ENCODE peak calls at places on chromosome 1, in four cellular contexts. One of them, this sample, is unnamed.

GRCh38 chr1:109880961-109881894 is 29.4 kb upstream of the CSF1 start:
- DNase-seq in foreskin fibroblast: no peak
- DNase-seq in neuronal stem cell: no peak
- DNase-seq in T-helper 9 cell: no peak
- DNase-seq in this sample: no peak

GRCh38 chr1:185562623-185563359 is 171.4 kb upstream of the HMCN1 start:
- DNase-seq in foreskin fibroblast: no peak
- DNase-seq in neuronal stem cell: no peak
- DNase-seq in T-helper 9 cell: no peak
- DNase-seq in this sample: no peak

GRCh38 chr1:219442575-219442974 is 170.3 kb downstream of the ZC3H11B start:
- DNase-seq in foreskin fibroblast: peak
- DNase-seq in neuronal stem cell: no peak
- DNase-seq in T-helper 9 cell: no peak
- DNase-seq in this sample: no peak

GRCh38 chr1:248618878-248619277 is 16.0 kb downstream of the OR2T11 start:
- DNase-seq in foreskin fibroblast: peak
- DNase-seq in neuronal stem cell: no peak
- DNase-seq in T-helper 9 cell: peak
- DNase-seq in this sample: peak

GRCh38 chr1:17119076-17119743 is at the start of gene PADI2:
- DNase-seq in foreskin fibroblast: peak
- DNase-seq in neuronal stem cell: peak
- DNase-seq in T-helper 9 cell: peak
- DNase-seq in this sample: peak

GRCh38 chr1:156676820-156677615 is at the start of gene NES:
- DNase-seq in foreskin fibroblast: peak
- DNase-seq in neuronal stem cell: peak
- DNase-seq in T-helper 9 cell: no peak
- DNase-seq in this sample: no peak

GRCh38 chr1:1345384-1345783 is 3.8 kb downstream of the DVL1 start:
- DNase-seq in foreskin fibroblast: no peak
- DNase-seq in neuronal stem cell: no peak
- DNase-seq in T-helper 9 cell: no peak
- DNase-seq in this sample: no peak

GRCh38 chr1:150309758-150310495 is 11.4 kb upstream of the PRPF3 start:
- DNase-seq in foreskin fibroblast: no peak
- DNase-seq in neuronal stem cell: no peak
- DNase-seq in T-helper 9 cell: no peak
- DNase-seq in this sample: no peak

GRCh38 chr1:5880630-5881405 is 111.4 kb downstream of the NPHP4 start:
- DNase-seq in foreskin fibroblast: no peak
- DNase-seq in neuronal stem cell: no peak
- DNase-seq in T-helper 9 cell: no peak
- DNase-seq in this sample: no peak

GRCh38 chr1:16724718-16725438 is 15.4 kb upstream of the RNU1-4 start:
- DNase-seq in foreskin fibroblast: no peak
- DNase-seq in neuronal stem cell: no peak
- DNase-seq in T-helper 9 cell: no peak
- DNase-seq in this sample: no peak

This sample was measured in CD4-positive, alpha-beta T cell.